ENCODE peak calls at places on chromosomes 5 and 9, in nine cellular contexts. One of them, this sample, is unnamed.

GRCh38 chr9:132233138-132233537 is 71.3 kb downstream of the NTNG2 start:
- DNase-seq in neural crest cell: no peak
- DNase-seq in heart right ventricle: no peak
- DNase-seq in psoas muscle: no peak
- DNase-seq in endothelial cell of umbilical vein: no peak
- DNase-seq in MCF 10A: no peak
- DNase-seq in WTC11: no peak
- DNase-seq in OCI-LY7: no peak
- DNase-seq in right atrium auricular region: no peak
- DNase-seq in this sample: no peak

GRCh38 chr9:91127653-91128052 is 234.1 kb downstream of the AUH start:
- DNase-seq in MCF 10A: peak; percentile 74
- DNase-seq in psoas muscle: no peak
- DNase-seq in neural crest cell: no peak
- DNase-seq in OCI-LY7: no peak
- DNase-seq in right atrium auricular region: no peak
- DNase-seq in endothelial cell of umbilical vein: no peak
- DNase-seq in WTC11: no peak
- DNase-seq in heart right ventricle: no peak
- DNase-seq in this sample: no peak

GRCh38 chr9:124551472-124552339 is 44.5 kb upstream of the NR5A1 start:
- DNase-seq in MCF 10A: peak; percentile 59
- DNase-seq in neural crest cell: peak; percentile 61
- DNase-seq in heart right ventricle: no peak
- DNase-seq in right atrium auricular region: no peak
- DNase-seq in endothelial cell of umbilical vein: peak; percentile 59
- DNase-seq in psoas muscle: no peak
- DNase-seq in OCI-LY7: peak; percentile 33
- DNase-seq in WTC11: peak; percentile 77
- DNase-seq in this sample: no peak

GRCh38 chr5:120449501-120449900 is 14.6 kb upstream of the PRR16 start:
- DNase-seq in right atrium auricular region: no peak
- DNase-seq in endothelial cell of umbilical vein: no peak
- DNase-seq in WTC11: no peak
- DNase-seq in heart right ventricle: no peak
- DNase-seq in neural crest cell: no peak
- DNase-seq in MCF 10A: no peak
- DNase-seq in psoas muscle: no peak
- DNase-seq in OCI-LY7: no peak
- DNase-seq in this sample: no peak

GRCh38 chr9:70952131-70952727 is 169.2 kb downstream of the TRPM3 start:
- DNase-seq in WTC11: no peak
- DNase-seq in OCI-LY7: no peak
- DNase-seq in psoas muscle: no peak
- DNase-seq in endothelial cell of umbilical vein: no peak
- DNase-seq in right atrium auricular region: no peak
- DNase-seq in heart right ventricle: no peak
- DNase-seq in neural crest cell: no peak
- DNase-seq in MCF 10A: no peak
- DNase-seq in this sample: no peak

GRCh38 chr5:170056561-170057267 is 49.0 kb upstream of the FOXI1 start:
- DNase-seq in OCI-LY7: no peak
- DNase-seq in endothelial cell of umbilical vein: peak; percentile 5
- DNase-seq in heart right ventricle: no peak
- DNase-seq in right atrium auricular region: no peak
- DNase-seq in MCF 10A: no peak
- DNase-seq in psoas muscle: no peak
- DNase-seq in WTC11: no peak
- DNase-seq in neural crest cell: no peak
- DNase-seq in this sample: no peak

GRCh38 chr5:167488371-167488770 is 803.1 kb upstream of the WWC1 start:
- DNase-seq in psoas muscle: no peak
- DNase-seq in MCF 10A: no peak
- DNase-seq in neural crest cell: no peak
- DNase-seq in right atrium auricular region: no peak
- DNase-seq in heart right ventricle: no peak
- DNase-seq in WTC11: no peak
- DNase-seq in endothelial cell of umbilical vein: no peak
- DNase-seq in OCI-LY7: no peak
- DNase-seq in this sample: no peak

GRCh38 chr5:78568212-78568611 is 80.4 kb downstream of the LHFPL2 start:
- DNase-seq in right atrium auricular region: no peak
- DNase-seq in WTC11: no peak
- DNase-seq in neural crest cell: no peak
- DNase-seq in heart right ventricle: no peak
- DNase-seq in endothelial cell of umbilical vein: peak; percentile 91
- DNase-seq in psoas muscle: no peak
- DNase-seq in MCF 10A: no peak
- DNase-seq in OCI-LY7: no peak
- DNase-seq in this sample: no peak

GRCh38 chr5:88845081-88845697 is 37.8 kb downstream of the MEF2C start:
- DNase-seq in neural crest cell: no peak
- DNase-seq in heart right ventricle: no peak
- DNase-seq in endothelial cell of umbilical vein: peak; percentile 21
- DNase-seq in right atrium auricular region: no peak
- DNase-seq in MCF 10A: no peak
- DNase-seq in WTC11: no peak
- DNase-seq in psoas muscle: no peak
- DNase-seq in OCI-LY7: no peak
- DNase-seq in this sample: no peak

GRCh38 chr5:160438316-160439204 is 16.9 kb downstream of the PTTG1 start:
- DNase-seq in psoas muscle: no peak
- DNase-seq in OCI-LY7: peak; percentile 79
- DNase-seq in MCF 10A: peak; percentile 75
- DNase-seq in WTC11: peak; percentile 43
- DNase-seq in neural crest cell: peak; percentile 38
- DNase-seq in heart right ventricle: no peak
- DNase-seq in right atrium auricular region: no peak
- DNase-seq in endothelial cell of umbilical vein: peak; percentile 79
- DNase-seq in this sample: peak; percentile 23

GRCh38 chr5:72815580-72816296 is 723 bp upstream of the TNPO1 start:
- DNase-seq in endothelial cell of umbilical vein: no peak
- DNase-seq in neural crest cell: no peak
- DNase-seq in WTC11: no peak
- DNase-seq in OCI-LY7: no peak
- DNase-seq in MCF 10A: peak; percentile 27
- DNase-seq in psoas muscle: no peak
- DNase-seq in right atrium auricular region: no peak
- DNase-seq in heart right ventricle: no peak
- DNase-seq in this sample: no peak

GRCh38 chr5:92758552-92758951 is 822.5 kb downstream of the NR2F1-AS1 start:
- DNase-seq in right atrium auricular region: no peak
- DNase-seq in endothelial cell of umbilical vein: peak; percentile 20
- DNase-seq in OCI-LY7: no peak
- DNase-seq in neural crest cell: no peak
- DNase-seq in WTC11: no peak
- DNase-seq in MCF 10A: peak; percentile 46
- DNase-seq in psoas muscle: no peak
- DNase-seq in heart right ventricle: no peak
- DNase-seq in this sample: no peak

DNA sequence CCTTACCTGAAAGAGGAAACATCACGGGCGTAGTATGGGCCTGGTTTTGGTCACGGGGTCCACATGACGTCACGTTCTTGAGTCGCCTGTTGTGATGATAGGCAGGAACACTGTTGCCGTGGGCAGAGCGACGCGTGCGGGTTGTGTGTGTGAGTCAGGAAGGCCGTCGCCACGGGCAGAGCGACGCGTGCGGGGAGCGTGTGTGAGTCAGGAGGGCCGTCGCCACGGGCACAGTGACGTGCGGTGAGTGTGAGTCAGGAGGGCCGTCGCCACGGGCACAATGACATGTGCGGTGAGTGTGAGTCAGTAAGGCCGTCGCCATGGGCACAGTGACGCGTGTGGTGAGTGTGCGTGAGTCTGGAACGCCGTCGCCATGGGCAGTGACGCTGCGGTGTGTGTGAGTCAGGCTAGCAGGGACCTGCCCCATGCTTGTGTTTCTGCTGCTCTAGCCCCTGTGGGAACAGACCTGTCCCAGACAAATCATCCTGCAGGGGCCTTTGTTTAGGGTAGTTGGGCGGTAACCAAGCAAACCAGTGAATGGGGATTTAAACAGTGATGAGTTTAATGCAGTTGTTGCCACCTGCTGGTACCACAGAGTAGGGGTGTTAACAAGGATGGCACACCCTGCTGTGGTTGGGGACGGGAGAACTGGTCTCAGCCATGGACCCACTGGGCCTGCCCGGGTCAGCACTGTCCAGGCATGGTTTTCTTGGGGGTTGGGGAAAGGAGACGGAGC is 19.8 kb downstream of the TRIP13 start:
- DNase-seq in right atrium auricular region: no peak
- DNase-seq in endothelial cell of umbilical vein: peak; percentile 51
- DNase-seq in MCF 10A: peak; percentile 97
- DNase-seq in WTC11: no peak
- DNase-seq in psoas muscle: no peak
- DNase-seq in neural crest cell: no peak
- DNase-seq in OCI-LY7: peak; percentile 15
- DNase-seq in heart right ventricle: no peak
- DNase-seq in this sample: peak; percentile 11
- TF ChIP-seq CTCF in right atrium auricular region: no peak
- TF ChIP-seq CTCF in endothelial cell of umbilical vein: peak; percentile 7
- TF ChIP-seq CTCF in MCF 10A: peak; percentile 37
- TF ChIP-seq CTCF in WTC11: no peak
- TF ChIP-seq CTCF in psoas muscle: no peak
- TF ChIP-seq CTCF in neural crest cell: peak; percentile 26
- TF ChIP-seq CTCF in OCI-LY7: peak; percentile 37
- TF ChIP-seq CTCF in heart right ventricle: no peak
- TF ChIP-seq CTCF in this sample: no peak

DNA sequence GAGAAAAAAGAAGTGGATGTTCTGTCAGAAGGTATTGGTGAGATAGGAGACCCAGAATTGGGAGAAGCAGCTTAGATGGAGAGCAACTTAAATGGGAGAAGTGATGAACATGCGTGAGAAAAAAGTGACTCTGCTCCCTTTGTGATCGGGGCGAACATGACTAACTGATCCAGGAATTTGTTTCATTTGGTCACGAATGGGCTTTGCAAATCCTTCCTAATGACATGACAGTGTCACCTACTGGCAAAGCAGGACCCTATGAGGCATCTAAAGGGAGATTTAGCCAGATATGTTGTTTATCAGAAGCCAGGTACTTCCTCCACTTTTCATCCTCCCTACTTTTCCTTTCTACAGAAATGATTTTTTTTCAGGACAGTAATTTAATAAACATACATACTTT is 787.4 kb upstream of the RGMB start:
- DNase-seq in endothelial cell of umbilical vein: peak; percentile 9
- DNase-seq in psoas muscle: no peak
- DNase-seq in neural crest cell: no peak
- DNase-seq in heart right ventricle: no peak
- DNase-seq in MCF 10A: peak; percentile 55
- DNase-seq in OCI-LY7: no peak
- DNase-seq in right atrium auricular region: no peak
- DNase-seq in WTC11: no peak
- DNase-seq in this sample: no peak
- TF ChIP-seq CTCF in endothelial cell of umbilical vein: no peak
- TF ChIP-seq CTCF in psoas muscle: no peak
- TF ChIP-seq CTCF in neural crest cell: no peak
- TF ChIP-seq CTCF in heart right ventricle: peak; percentile 10
- TF ChIP-seq CTCF in MCF 10A: no peak
- TF ChIP-seq CTCF in OCI-LY7: no peak
- TF ChIP-seq CTCF in right atrium auricular region: no peak
- TF ChIP-seq CTCF in WTC11: no peak
- TF ChIP-seq CTCF in this sample: peak; percentile 17

GRCh38 chr5:147575598-147575997 is 65.7 kb upstream of the DPYSL3 start:
- DNase-seq in neural crest cell: no peak
- DNase-seq in right atrium auricular region: no peak
- DNase-seq in heart right ventricle: no peak
- DNase-seq in OCI-LY7: no peak
- DNase-seq in endothelial cell of umbilical vein: no peak
- DNase-seq in psoas muscle: no peak
- DNase-seq in WTC11: no peak
- DNase-seq in MCF 10A: no peak
- DNase-seq in this sample: no peak

GRCh38 chr5:147573171-147573570 is 63.3 kb upstream of the DPYSL3 start:
- DNase-seq in endothelial cell of umbilical vein: no peak
- DNase-seq in WTC11: no peak
- DNase-seq in psoas muscle: no peak
- DNase-seq in heart right ventricle: no peak
- DNase-seq in MCF 10A: no peak
- DNase-seq in right atrium auricular region: no peak
- DNase-seq in OCI-LY7: no peak
- DNase-seq in neural crest cell: no peak
- DNase-seq in this sample: no peak

GRCh38 chr5:147578228-147579024 is 68.6 kb upstream of the DPYSL3 start:
- DNase-seq in heart right ventricle: no peak
- DNase-seq in endothelial cell of umbilical vein: peak; percentile 60
- DNase-seq in OCI-LY7: peak; percentile 19
- DNase-seq in WTC11: no peak
- DNase-seq in neural crest cell: no peak
- DNase-seq in right atrium auricular region: no peak
- DNase-seq in MCF 10A: peak; percentile 74
- DNase-seq in psoas muscle: no peak
- DNase-seq in this sample: no peak

DNA sequence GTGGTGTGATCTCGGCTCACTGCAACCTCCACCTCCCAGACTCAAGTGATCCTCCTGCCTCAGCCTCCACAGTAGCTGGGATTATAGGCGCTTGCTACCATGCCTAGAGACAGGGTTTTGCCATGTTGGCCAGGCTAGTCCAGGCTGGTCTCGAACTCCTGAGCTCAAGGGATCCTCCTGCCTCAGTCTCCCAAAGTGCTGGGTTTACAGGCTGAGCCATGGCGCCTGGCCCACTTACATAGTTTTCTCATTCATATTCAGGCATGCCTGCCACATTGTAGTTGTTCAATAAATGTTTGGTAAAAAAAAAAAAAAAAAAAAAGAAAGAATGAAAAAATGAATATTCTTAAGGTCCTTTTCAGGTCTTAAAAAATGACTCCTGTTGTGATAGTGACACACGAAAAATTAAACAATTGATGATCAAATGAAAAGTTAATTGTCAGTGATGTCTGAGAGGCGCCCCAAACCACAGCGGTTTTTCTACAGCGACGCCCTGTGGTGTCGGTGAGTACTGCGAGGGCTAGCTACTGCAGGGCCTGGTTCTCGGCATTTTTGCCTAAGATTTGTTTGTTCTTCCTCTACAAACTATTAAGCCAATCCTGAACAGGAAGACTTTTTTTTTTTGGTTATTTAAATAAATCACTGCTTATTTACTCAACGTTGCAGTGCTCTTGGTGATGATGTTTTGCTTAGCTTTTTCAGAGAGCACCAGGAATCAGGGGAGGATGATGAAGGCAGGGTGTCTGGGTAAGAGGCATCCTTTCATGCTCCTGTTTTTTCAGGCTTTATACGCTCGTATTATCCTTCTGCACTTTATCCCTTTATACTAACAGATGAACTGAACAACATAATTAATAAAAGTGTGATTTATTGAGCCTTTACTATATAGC is 67.0 kb upstream of the DPYSL3 start:
- DNase-seq in psoas muscle: peak; percentile 58
- DNase-seq in heart right ventricle: peak; percentile 73
- DNase-seq in WTC11: peak; percentile 80
- DNase-seq in endothelial cell of umbilical vein: peak; percentile 45
- DNase-seq in neural crest cell: peak; percentile 82
- DNase-seq in MCF 10A: peak; percentile 68
- DNase-seq in right atrium auricular region: no peak
- DNase-seq in OCI-LY7: no peak
- DNase-seq in this sample: no peak
- TF ChIP-seq CTCF in psoas muscle: peak; percentile 79
- TF ChIP-seq CTCF in heart right ventricle: peak; percentile 90
- TF ChIP-seq CTCF in WTC11: peak; percentile 88
- TF ChIP-seq CTCF in endothelial cell of umbilical vein: peak; percentile 86
- TF ChIP-seq CTCF in neural crest cell: peak; percentile 92
- TF ChIP-seq CTCF in MCF 10A: peak; percentile 99
- TF ChIP-seq CTCF in right atrium auricular region: peak; percentile 90
- TF ChIP-seq CTCF in OCI-LY7: peak; percentile 46
- TF ChIP-seq CTCF in this sample: peak; percentile 98

GRCh38 chr5:55546991-55547390 is 12.2 kb upstream of the PLPP1 start:
- DNase-seq in right atrium auricular region: no peak
- DNase-seq in MCF 10A: peak; percentile 16
- DNase-seq in heart right ventricle: no peak
- DNase-seq in endothelial cell of umbilical vein: no peak
- DNase-seq in OCI-LY7: peak; percentile 22
- DNase-seq in psoas muscle: no peak
- DNase-seq in neural crest cell: no peak
- DNase-seq in WTC11: no peak
- DNase-seq in this sample: no peak
- TF ChIP-seq CTCF in right atrium auricular region: no peak
- TF ChIP-seq CTCF in MCF 10A: no peak
- TF ChIP-seq CTCF in heart right ventricle: no peak
- TF ChIP-seq CTCF in endothelial cell of umbilical vein: no peak
- TF ChIP-seq CTCF in OCI-LY7: peak; percentile 52
- TF ChIP-seq CTCF in psoas muscle: no peak
- TF ChIP-seq CTCF in neural crest cell: no peak
- TF ChIP-seq CTCF in WTC11: no peak
- TF ChIP-seq CTCF in this sample: no peak

This sample was measured in AG09319.